ENCODE peak calls at places on chromosomes 1 and 21, in six cellular contexts. One of them, this sample, is unnamed.

GRCh38 chr1:54310439-54311328 is 95.5 kb downstream of the SSBP3 start:
- DNase-seq in naive thymus-derived CD8-positive, alpha-beta T cell: no peak
- DNase-seq in activated T-helper 1 cell treated with anti-CD3 and anti-CD28 coated beads, Interleukin-2, amount 50 U/mL, for 16 hours: no peak
- DNase-seq in ovary: no peak
- DNase-seq in HCEC 1CT: no peak
- DNase-seq in effector memory CD4-positive, alpha-beta T cell: no peak
- DNase-seq in this sample: no peak

GRCh38 chr1:236394905-236395779 is 1.1 kb downstream of the EDARADD start:
- DNase-seq in activated T-helper 1 cell treated with anti-CD3 and anti-CD28 coated beads, Interleukin-2, amount 50 U/mL, for 16 hours: peak
- DNase-seq in ovary: peak
- DNase-seq in naive thymus-derived CD8-positive, alpha-beta T cell: no peak
- DNase-seq in HCEC 1CT: no peak
- DNase-seq in effector memory CD4-positive, alpha-beta T cell: peak
- DNase-seq in this sample: peak

GRCh38 chr1:222234351-222234750 is 313.6 kb downstream of the HHIPL2 start:
- DNase-seq in ovary: no peak
- DNase-seq in naive thymus-derived CD8-positive, alpha-beta T cell: no peak
- DNase-seq in HCEC 1CT: no peak
- DNase-seq in effector memory CD4-positive, alpha-beta T cell: no peak
- DNase-seq in activated T-helper 1 cell treated with anti-CD3 and anti-CD28 coated beads, Interleukin-2, amount 50 U/mL, for 16 hours: no peak
- DNase-seq in this sample: no peak

GRCh38 chr1:163076446-163076845 is 7.3 kb downstream of the RGS4 start:
- DNase-seq in activated T-helper 1 cell treated with anti-CD3 and anti-CD28 coated beads, Interleukin-2, amount 50 U/mL, for 16 hours: no peak
- DNase-seq in effector memory CD4-positive, alpha-beta T cell: no peak
- DNase-seq in ovary: no peak
- DNase-seq in HCEC 1CT: peak
- DNase-seq in naive thymus-derived CD8-positive, alpha-beta T cell: no peak
- DNase-seq in this sample: no peak

GRCh38 chr1:31299365-31299764 is 2.5 kb downstream of the ZCCHC17 start:
- DNase-seq in activated T-helper 1 cell treated with anti-CD3 and anti-CD28 coated beads, Interleukin-2, amount 50 U/mL, for 16 hours: no peak
- DNase-seq in ovary: no peak
- DNase-seq in HCEC 1CT: peak
- DNase-seq in naive thymus-derived CD8-positive, alpha-beta T cell: no peak
- DNase-seq in effector memory CD4-positive, alpha-beta T cell: no peak
- DNase-seq in this sample: no peak

GRCh38 chr1:231236131-231236571 is 4.9 kb upstream of the GNPAT start:
- DNase-seq in HCEC 1CT: no peak
- DNase-seq in activated T-helper 1 cell treated with anti-CD3 and anti-CD28 coated beads, Interleukin-2, amount 50 U/mL, for 16 hours: no peak
- DNase-seq in effector memory CD4-positive, alpha-beta T cell: no peak
- DNase-seq in ovary: no peak
- DNase-seq in naive thymus-derived CD8-positive, alpha-beta T cell: no peak
- DNase-seq in this sample: no peak

GRCh38 chr1:175708787-175709186 is 34.6 kb downstream of the TNR start:
- DNase-seq in HCEC 1CT: no peak
- DNase-seq in ovary: no peak
- DNase-seq in activated T-helper 1 cell treated with anti-CD3 and anti-CD28 coated beads, Interleukin-2, amount 50 U/mL, for 16 hours: no peak
- DNase-seq in effector memory CD4-positive, alpha-beta T cell: no peak
- DNase-seq in naive thymus-derived CD8-positive, alpha-beta T cell: no peak
- DNase-seq in this sample: no peak

GRCh38 chr1:40133839-40134238 is 27.3 kb upstream of the RLF start:
- DNase-seq in naive thymus-derived CD8-positive, alpha-beta T cell: no peak
- DNase-seq in ovary: no peak
- DNase-seq in HCEC 1CT: no peak
- DNase-seq in effector memory CD4-positive, alpha-beta T cell: no peak
- DNase-seq in activated T-helper 1 cell treated with anti-CD3 and anti-CD28 coated beads, Interleukin-2, amount 50 U/mL, for 16 hours: no peak
- DNase-seq in this sample: no peak

GRCh38 chr1:22739648-22740385 is 29.2 kb downstream of the EPHB2 start:
- DNase-seq in naive thymus-derived CD8-positive, alpha-beta T cell: no peak
- DNase-seq in HCEC 1CT: no peak
- DNase-seq in effector memory CD4-positive, alpha-beta T cell: no peak
- DNase-seq in activated T-helper 1 cell treated with anti-CD3 and anti-CD28 coated beads, Interleukin-2, amount 50 U/mL, for 16 hours: no peak
- DNase-seq in ovary: peak
- DNase-seq in this sample: no peak

GRCh38 chr21:33374080-33374873 is 28.9 kb upstream of the IFNGR2 start:
- DNase-seq in effector memory CD4-positive, alpha-beta T cell: no peak
- DNase-seq in naive thymus-derived CD8-positive, alpha-beta T cell: peak
- DNase-seq in activated T-helper 1 cell treated with anti-CD3 and anti-CD28 coated beads, Interleukin-2, amount 50 U/mL, for 16 hours: no peak
- DNase-seq in ovary: peak
- DNase-seq in HCEC 1CT: peak
- DNase-seq in this sample: peak

This sample was measured in activated gamma-delta T cell treated with Interleukin-2 at 50 U/mL for 16 hours.